ENCODE peak calls at places on chromosomes 1 and 21, in seven cellular contexts. One of them, this sample, is unnamed.

GRCh38 chr1:183185941-183186490 is at the start of gene LAMC2:
- DNase-seq in stomach: peak; percentile 66
- DNase-seq in left colon: peak; percentile 79
- DNase-seq in T-helper 22 cell: no peak
- DNase-seq in C1 segment of cervical spinal cord: no peak
- DNase-seq in ACHN: peak; percentile 80
- DNase-seq in pancreas: peak; percentile 63
- DNase-seq in this sample: no peak

GRCh38 chr21:38921511-38922215 is 115.9 kb downstream of the ETS2 start:
- DNase-seq in stomach: no peak
- DNase-seq in left colon: peak; percentile 58
- DNase-seq in T-helper 22 cell: no peak
- DNase-seq in C1 segment of cervical spinal cord: no peak
- DNase-seq in ACHN: no peak
- DNase-seq in pancreas: no peak
- DNase-seq in this sample: no peak

GRCh38 chr1:227314014-227314848 is 4.1 kb downstream of the CDC42BPA start:
- DNase-seq in stomach: no peak
- DNase-seq in left colon: no peak
- DNase-seq in T-helper 22 cell: no peak
- DNase-seq in C1 segment of cervical spinal cord: no peak
- DNase-seq in ACHN: no peak
- DNase-seq in pancreas: no peak
- DNase-seq in this sample: no peak

GRCh38 chr1:155192346-155193274 is 15.1 kb downstream of the THBS3 start:
- DNase-seq in stomach: peak; percentile 89
- DNase-seq in left colon: peak; percentile 91
- DNase-seq in T-helper 22 cell: no peak
- DNase-seq in C1 segment of cervical spinal cord: no peak
- DNase-seq in ACHN: no peak
- DNase-seq in pancreas: peak; percentile 82
- DNase-seq in this sample: no peak

GRCh38 chr1:53254011-53254640 is 15.8 kb upstream of the MAGOH start:
- DNase-seq in stomach: no peak
- DNase-seq in left colon: no peak
- DNase-seq in T-helper 22 cell: no peak
- DNase-seq in C1 segment of cervical spinal cord: no peak
- DNase-seq in ACHN: no peak
- DNase-seq in pancreas: no peak
- DNase-seq in this sample: no peak

GRCh38 chr1:83086986-83087512 is 911.9 kb downstream of the TTLL7 start:
- DNase-seq in stomach: no peak
- DNase-seq in left colon: no peak
- DNase-seq in T-helper 22 cell: no peak
- DNase-seq in C1 segment of cervical spinal cord: no peak
- DNase-seq in ACHN: no peak
- DNase-seq in pancreas: no peak
- DNase-seq in this sample: no peak

GRCh38 chr1:21001042-21001441 is 175.7 kb downstream of the EIF4G3 start:
- DNase-seq in stomach: no peak
- DNase-seq in left colon: no peak
- DNase-seq in T-helper 22 cell: no peak
- DNase-seq in C1 segment of cervical spinal cord: no peak
- DNase-seq in ACHN: no peak
- DNase-seq in pancreas: no peak
- DNase-seq in this sample: no peak

GRCh38 chr21:43716376-43717165 is 2.4 kb upstream of the PDXK start:
- DNase-seq in stomach: no peak
- DNase-seq in left colon: no peak
- DNase-seq in T-helper 22 cell: no peak
- DNase-seq in C1 segment of cervical spinal cord: no peak
- DNase-seq in ACHN: no peak
- DNase-seq in pancreas: no peak
- DNase-seq in this sample: no peak